ENCODE peak calls at places on chromosomes 6 and 20, in nine cellular contexts. L, G, D, T, J, K, E, U and Y are unnamed samples.

GRCh38 chr6:2478200-2478599 is 232.8 kb upstream of the GMDS start:
- DNase-seq in L (no peak), G (no peak), D (peak; percentile 23), T (no peak), J (no peak), K (no peak), E (no peak), U (no peak), Y (no peak)

GRCh38 chr20:47720636-47721427 is 64.4 kb downstream of the SULF2 start:
- DNase-seq in L (no peak), G (no peak), D (no peak), T (no peak), J (no peak), K (no peak), E (no peak), U (peak; percentile 55), Y (no peak)

GRCh38 chr20:54397292-54398155 is 77.9 kb upstream of the DOK5 start:
- DNase-seq in L (no peak), G (no peak), D (no peak), T (no peak), J (no peak), K (no peak), E (no peak), U (no peak), Y (no peak)

GRCh38 chr6:54778731-54779130 is 67.8 kb upstream of the FAM83B start:
- DNase-seq in L (no peak), G (no peak), D (no peak), T (no peak), J (no peak), K (no peak), E (no peak), U (no peak), Y (no peak)

GRCh38 chr6:138514860-138515540 is 15.7 kb upstream of the NHSL1 start:
- DNase-seq in L (peak; percentile 2), G (no peak), D (no peak), T (no peak), J (no peak), K (no peak), E (peak; percentile 2), U (no peak), Y (no peak)

GRCh38 chr20:23118766-23119165 is 32.6 kb upstream of the CD93 start:
- DNase-seq in L (no peak), G (no peak), D (no peak), T (no peak), J (no peak), K (no peak), E (no peak), U (no peak), Y (no peak)

GRCh38 chr20:41329435-41330342 is 10.9 kb upstream of the LPIN3 start:
- DNase-seq in L (peak; percentile 9), G (peak; percentile 77), D (no peak), T (peak; percentile 92), J (peak; percentile 89), K (no peak), E (peak; percentile 77), U (peak; percentile 97), Y (no peak)

GRCh38 chr20:53869466-53870258 is 200.7 kb downstream of the BCAS1 start:
- DNase-seq in L (peak; percentile 14), G (peak; percentile 70), D (no peak), T (peak; percentile 86), J (no peak), K (peak; percentile 49), E (peak; percentile 63), U (no peak), Y (no peak)

GRCh38 chr6:90005048-90005827 is 111.0 kb downstream of the GJA10 start:
- DNase-seq in L (no peak), G (no peak), D (no peak), T (no peak), J (no peak), K (no peak), E (no peak), U (no peak), Y (peak; percentile 60)

GRCh38 chr6:125027287-125027686 is 65.0 kb downstream of the RNF217 start:
- DNase-seq in L (no peak), G (no peak), D (no peak), T (no peak), J (no peak), K (no peak), E (no peak), U (no peak), Y (no peak)

GRCh38 chr20:63100401-63100925 is 93.7 kb upstream of the BHLHE23 start:
- DNase-seq in L (no peak), G (peak; percentile 26), D (no peak), T (no peak), J (no peak), K (no peak), E (no peak), U (no peak), Y (no peak)

GRCh38 chr6:53239526-53239925 is 90.9 kb upstream of the GCM1 start:
- DNase-seq in L (no peak), G (no peak), D (no peak), T (no peak), J (no peak), K (no peak), E (no peak), U (no peak), Y (no peak)

GRCh38 chr6:100475554-100476325 is 11.0 kb upstream of the SIM1 start:
- DNase-seq in L (no peak), G (no peak), D (no peak), T (no peak), J (no peak), K (no peak), E (no peak), U (no peak), Y (peak; percentile 64)

GRCh38 chr6:139522471-139523220 is 148.2 kb upstream of the CITED2 start:
- DNase-seq in L (no peak), G (no peak), D (no peak), T (no peak), J (no peak), K (no peak), E (no peak), U (no peak), Y (no peak)

GRCh38 chr6:42104807-42105713 is 37.4 kb downstream of the C6orf132 start:
- DNase-seq in L (no peak), G (no peak), D (no peak), T (no peak), J (no peak), K (no peak), E (no peak), U (no peak), Y (no peak)

GRCh38 chr6:155491421-155491820 is 35.8 kb upstream of the NOX3 start:
- DNase-seq in L (no peak), G (no peak), D (no peak), T (no peak), J (no peak), K (no peak), E (no peak), U (no peak), Y (no peak)

GRCh38 chr6:82843291-82843885 is 222.3 kb downstream of the UBE3D start:
- DNase-seq in L (no peak), G (no peak), D (no peak), T (no peak), J (no peak), K (no peak), E (no peak), U (no peak), Y (no peak)

GRCh38 chr6:167047554-167047953 is 48.4 kb downstream of the CEP43 start:
- DNase-seq in L (no peak), G (no peak), D (no peak), T (no peak), J (no peak), K (peak; percentile 27), E (peak; percentile 24), U (no peak), Y (no peak)

GRCh38 chr6:10413850-10414765 is 766 bp downstream of the TFAP2A start:
- DNase-seq in L (no peak), G (peak; percentile 65), D (peak; percentile 33), T (peak; percentile 33), J (no peak), K (no peak), E (no peak), U (no peak), Y (no peak)

GRCh38 chr6:156646496-156646895 is 130.7 kb upstream of the ARID1B start:
- DNase-seq in L (no peak), G (no peak), D (no peak), T (no peak), J (no peak), K (no peak), E (no peak), U (no peak), Y (no peak)

GRCh38 chr6:37308084-37308817 is 45.5 kb upstream of the RNF8 start:
- DNase-seq in L (no peak), G (no peak), D (peak; percentile 96), T (no peak), J (no peak), K (no peak), E (no peak), U (no peak), Y (no peak)

GRCh38 chr6:158468666-158469065 is 91.2 kb upstream of the TMEM181 start:
- DNase-seq in L (no peak), G (no peak), D (no peak), T (no peak), J (no peak), K (no peak), E (no peak), U (no peak), Y (no peak)

GRCh38 chr6:131206463-131207251 is 71.4 kb downstream of the AKAP7 start:
- DNase-seq in L (no peak), G (no peak), D (no peak), T (no peak), J (no peak), K (no peak), E (no peak), U (no peak), Y (no peak)

GRCh38 chr6:75800133-75800532 is 51.1 kb downstream of the MYO6 start:
- DNase-seq in L (no peak), G (no peak), D (no peak), T (no peak), J (no peak), K (no peak), E (no peak), U (no peak), Y (no peak)

GRCh38 chr6:110181131-110182027 is 1.2 kb downstream of the CDC40 start:
- DNase-seq in L (no peak), G (no peak), D (no peak), T (no peak), J (no peak), K (no peak), E (no peak), U (no peak), Y (no peak)

GRCh38 chr20:21361266-21361665 is 36.1 kb downstream of the NKX2-4 start:
- DNase-seq in L (no peak), G (no peak), D (peak; percentile 48), T (no peak), J (no peak), K (no peak), E (no peak), U (no peak), Y (no peak)

GRCh38 chr6:29964904-29965872 is 22.9 kb downstream of the HLA-A start:
- DNase-seq in L (peak; percentile 50), G (peak; percentile 84), D (peak; percentile 76), T (peak; percentile 89), J (no peak), K (peak; percentile 76), E (peak; percentile 82), U (peak; percentile 77), Y (peak; percentile 95)

GRCh38 chr6:101011165-101011564 is 130.0 kb upstream of the ASCC3 start:
- DNase-seq in L (no peak), G (no peak), D (peak; percentile 52), T (peak; percentile 9), J (no peak), K (no peak), E (peak; percentile 30), U (no peak), Y (no peak)

GRCh38 chr6:111709615-111710398 is 104.1 kb upstream of the TRAF3IP2 start:
- DNase-seq in L (peak; percentile 12), G (peak; percentile 77), D (peak; percentile 78), T (peak; percentile 57), J (peak; percentile 25), K (peak; percentile 57), E (peak; percentile 53), U (peak; percentile 49), Y (no peak)

GRCh38 chr6:156434049-156434794 is 343.0 kb upstream of the ARID1B start:
- DNase-seq in L (no peak), G (no peak), D (no peak), T (no peak), J (no peak), K (no peak), E (no peak), U (no peak), Y (no peak)

GRCh38 chr20:26324177-26324576 is 627.5 kb upstream of the ZNF337 start:
- DNase-seq in L (no peak), G (no peak), D (no peak), T (no peak), J (no peak), K (no peak), E (no peak), U (no peak), Y (no peak)